ENCODE peak calls at places on chromosomes 13 and 19, in ten cellular contexts. J, H, F, P, Q, C, L, N, M and V are unnamed samples. For H3K36me3, the result is how much of the 10 kb centered on the place peaks cover.

GRCh38 chr13:34458756-34459462 is 483.2 kb upstream of the NBEA start:
- DNase-seq in J (no peak), H (no peak), F (no peak), P (no peak), Q (no peak), C (no peak), L (peak), N (no peak), M (no peak), V (peak)

GRCh38 chr13:34654682-34655081 is 287.4 kb upstream of the NBEA start:
- DNase-seq in J (no peak), H (no peak), F (no peak), P (no peak), Q (peak), C (no peak), L (no peak), N (no peak), M (no peak), V (no peak)

GRCh38 chr13:108944760-108945159 is 315.3 kb downstream of the MYO16 start:
- DNase-seq in J (no peak), H (no peak), F (no peak), P (no peak), Q (no peak), C (no peak), L (no peak), N (no peak), M (no peak), V (no peak)

GRCh38 chr13:80475718-80476117 is 134.8 kb upstream of the SPRY2 start:
- DNase-seq in J (no peak), H (no peak), F (no peak), P (no peak), Q (no peak), C (no peak), L (no peak), N (no peak), M (no peak), V (no peak)

GRCh38 chr13:51639171-51639570 is 54.9 kb downstream of the WDFY2 start:
- DNase-seq in J (no peak), H (no peak), F (no peak), P (no peak), Q (no peak), C (no peak), L (no peak), N (no peak), M (no peak), V (no peak)

GRCh38 chr13:43783820-43784219 is 3.0 kb downstream of the ENOX1 start:
- DNase-seq in J (no peak), H (no peak), F (no peak), P (no peak), Q (peak), C (no peak), L (no peak), N (no peak), M (no peak), V (no peak)

GRCh38 chr19:30695171-30695875 is 323.1 kb downstream of the ZNF536 start:
- DNase-seq in J (no peak), H (peak), F (no peak), P (no peak), Q (no peak), C (no peak), L (no peak), N (no peak), M (no peak), V (no peak)

GRCh38 chr13:74026753-74027152 is 107.5 kb downstream of the KLF12 start:
- DNase-seq in J (no peak), H (peak), F (peak), P (no peak), Q (no peak), C (no peak), L (no peak), N (no peak), M (no peak), V (no peak)

GRCh38 chr19:35206379-35206778 is 22.2 kb downstream of the FAM187B start:
- DNase-seq in J (no peak), H (peak), F (no peak), P (no peak), Q (no peak), C (no peak), L (no peak), N (no peak), M (no peak), V (no peak)

GRCh38 chr19:55447421-55448174 is 4.5 kb upstream of the SHISA7 start:
- DNase-seq in J (no peak), H (no peak), F (no peak), P (no peak), Q (no peak), C (no peak), L (no peak), N (no peak), M (no peak), V (no peak)

GRCh38 chr19:49056101-49056901 is 1.2 kb downstream of the CGB7 start:
- DNase-seq in J (peak), H (peak), F (peak), P (peak), Q (peak), C (peak), L (peak), N (peak), M (peak), V (peak)

GRCh38 chr13:41939403-41939802 is 21.5 kb downstream of the VWA8 start:
- DNase-seq in J (no peak), H (no peak), F (no peak), P (no peak), Q (no peak), C (no peak), L (no peak), N (no peak), M (no peak), V (no peak)

GRCh38 chr13:108113407-108113806 is 101.9 kb downstream of the LIG4 start:
- DNase-seq in J (no peak), H (no peak), F (no peak), P (no peak), Q (no peak), C (no peak), L (no peak), N (no peak), M (no peak), V (no peak)

GRCh38 chr19:33456845-33457220 is 64.8 kb downstream of the PEPD start:
- DNase-seq in J (peak), H (no peak), F (peak), P (no peak), Q (no peak), C (peak), L (peak), N (no peak), M (no peak), V (no peak)

GRCh38 chr13:110887955-110888333 is 26.9 kb downstream of the ANKRD10 start:
- DNase-seq in J (no peak), H (peak), F (no peak), P (no peak), Q (no peak), C (peak), L (no peak), N (no peak), M (no peak), V (no peak)

GRCh38 chr13:32911506-32911905 is 104.7 kb upstream of the KL start:
- DNase-seq in J (no peak), H (no peak), F (no peak), P (no peak), Q (peak), C (no peak), L (no peak), N (no peak), M (peak), V (no peak)

GRCh38 chr19:51136333-51136732 is 5.8 kb upstream of the SIGLEC7 start:
- DNase-seq in J (no peak), H (no peak), F (no peak), P (no peak), Q (no peak), C (no peak), L (no peak), N (no peak), M (no peak), V (no peak)

GRCh38 chr19:3514930-3515329 is 8.8 kb downstream of the FZR1 start:
- DNase-seq in J (no peak), H (no peak), F (no peak), P (peak), Q (no peak), C (no peak), L (no peak), N (no peak), M (no peak), V (no peak)

GRCh38 chr13:33799950-33800592 is 17.9 kb upstream of the RFC3 start:
- DNase-seq in J (no peak), H (no peak), F (no peak), P (no peak), Q (no peak), C (no peak), L (no peak), N (no peak), M (no peak), V (no peak)

GRCh38 chr13:75872970-75873369 is 236.8 kb downstream of the LMO7 start:
- DNase-seq in J (no peak), H (no peak), F (no peak), P (no peak), Q (no peak), C (no peak), L (no peak), N (no peak), M (no peak), V (no peak)

GRCh38 chr13:50448535-50448981 is 394.9 kb downstream of the DLEU7 start:
- DNase-seq in J (no peak), H (no peak), F (no peak), P (no peak), Q (no peak), C (no peak), L (no peak), N (no peak), M (no peak), V (no peak)

GRCh38 chr13:100875392-100876043 is 200.9 kb upstream of the TMTC4 start:
- DNase-seq in J (no peak), H (no peak), F (no peak), P (no peak), Q (no peak), C (no peak), L (no peak), N (no peak), M (no peak), V (no peak)

GRCh38 chr13:36555151-36555986 is 118.5 kb upstream of the SERTM1 start:
- DNase-seq in J (no peak), H (no peak), F (no peak), P (no peak), Q (no peak), C (no peak), L (no peak), N (no peak), M (no peak), V (no peak)

GRCh38 chr13:44300895-44301638 is 72.6 kb upstream of the SERP2 start:
- DNase-seq in J (no peak), H (no peak), F (no peak), P (no peak), Q (peak), C (no peak), L (peak), N (no peak), M (peak), V (peak)

GRCh38 chr13:67408823-67409222 is 178.7 kb upstream of the PCDH9 start:
- DNase-seq in J (no peak), H (no peak), F (no peak), P (no peak), Q (no peak), C (no peak), L (no peak), N (no peak), M (no peak), V (no peak)

DNA sequence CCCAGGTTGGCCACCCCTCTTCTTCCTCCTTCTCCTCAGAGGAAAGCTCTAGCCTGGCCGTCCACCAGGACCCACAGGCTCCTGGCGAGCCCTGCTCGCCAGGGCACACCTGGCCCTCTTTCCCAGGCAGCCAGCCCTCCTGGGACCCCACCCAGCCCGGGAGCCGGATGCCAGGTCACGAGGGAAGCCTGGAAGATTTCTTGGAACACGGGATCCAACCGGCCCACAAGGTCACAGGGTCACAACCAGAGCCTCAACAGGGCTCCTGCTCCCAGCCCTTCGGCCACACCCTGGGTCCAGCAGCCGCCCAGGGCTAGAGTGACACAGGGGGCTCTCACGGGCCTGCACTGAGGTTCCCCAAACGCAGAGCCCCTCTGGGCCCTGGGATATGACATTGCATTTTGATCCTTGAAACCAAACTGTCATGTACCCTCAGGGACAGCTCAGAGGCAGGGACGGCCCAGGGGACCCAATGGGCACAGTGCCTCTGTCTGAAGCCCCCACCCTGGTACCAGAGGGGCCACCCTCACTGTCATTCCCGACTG is 5.5 kb downstream of the MKNK2 start:
- DNase-seq in J (no peak), H (peak), F (peak), P (peak), Q (peak), C (no peak), L (no peak), N (no peak), M (no peak), V (no peak)
- TF ChIP-seq POLR2A in J (no peak), H (no peak), F (no peak), P (no peak), Q (peak), C (no peak), L (no peak), N (no peak), M (no peak), V (no peak)

GRCh38 chr19:13796301-13797057 is 1.2 kb downstream of the ZSWIM4 start:
- DNase-seq in J (no peak), H (peak), F (peak), P (no peak), Q (peak), C (peak), L (peak), N (peak), M (peak), V (peak)
- TF ChIP-seq CTCF in J (no peak), H (no peak), F (no peak), P (no peak), Q (no peak), C (peak), L (no peak), N (peak), M (no peak), V (no peak)

GRCh38 chr13:29516012-29516411 is 79.5 kb downstream of the SLC7A1 start:
- DNase-seq in J (no peak), H (no peak), F (no peak), P (no peak), Q (no peak), C (no peak), L (peak), N (no peak), M (no peak), V (no peak)

GRCh38 chr13:29515372-29515771 is 80.1 kb downstream of the SLC7A1 start:
- DNase-seq in J (no peak), H (no peak), F (no peak), P (no peak), Q (no peak), C (no peak), L (peak), N (no peak), M (no peak), V (no peak)

GRCh38 chr13:29514720-29515310 is 80.7 kb downstream of the SLC7A1 start:
- DNase-seq in J (no peak), H (no peak), F (peak), P (no peak), Q (no peak), C (no peak), L (no peak), N (no peak), M (no peak), V (no peak)

GRCh38 chr13:29513981-29514719 is 81.3 kb downstream of the SLC7A1 start:
- DNase-seq in J (no peak), H (no peak), F (peak), P (no peak), Q (no peak), C (no peak), L (no peak), N (no peak), M (no peak), V (no peak)

GRCh38 chr13:29516880-29517279 is 78.6 kb downstream of the SLC7A1 start:
- DNase-seq in J (no peak), H (no peak), F (no peak), P (no peak), Q (no peak), C (no peak), L (no peak), N (no peak), M (no peak), V (no peak)
- H3K36me3 ChIP-seq in J (under half), H (under half), F (half or more), P (under half), Q (under half), C (half or more), L (under half), N (half or more), M (under half), V (under half)

GRCh38 chr19:52637718-52638585 is at the start of gene ZNF83:
- DNase-seq in J (peak), H (peak), F (peak), P (peak), Q (peak), C (peak), L (peak), N (peak), M (peak), V (peak)
- TF ChIP-seq POLR2A in J (no peak), H (peak), F (no peak), P (no peak), Q (no peak), C (peak), L (peak), N (peak), M (peak), V (peak)

GRCh38 chr19:46371371-46371901 is 24.5 kb downstream of the PPP5C start:
- DNase-seq in J (peak), H (no peak), F (no peak), P (no peak), Q (no peak), C (no peak), L (no peak), N (no peak), M (no peak), V (no peak)
- TF ChIP-seq CTCF in J (no peak), H (peak), F (no peak), P (no peak), Q (no peak), C (no peak), L (no peak), N (no peak), M (no peak), V (no peak)

DNA sequence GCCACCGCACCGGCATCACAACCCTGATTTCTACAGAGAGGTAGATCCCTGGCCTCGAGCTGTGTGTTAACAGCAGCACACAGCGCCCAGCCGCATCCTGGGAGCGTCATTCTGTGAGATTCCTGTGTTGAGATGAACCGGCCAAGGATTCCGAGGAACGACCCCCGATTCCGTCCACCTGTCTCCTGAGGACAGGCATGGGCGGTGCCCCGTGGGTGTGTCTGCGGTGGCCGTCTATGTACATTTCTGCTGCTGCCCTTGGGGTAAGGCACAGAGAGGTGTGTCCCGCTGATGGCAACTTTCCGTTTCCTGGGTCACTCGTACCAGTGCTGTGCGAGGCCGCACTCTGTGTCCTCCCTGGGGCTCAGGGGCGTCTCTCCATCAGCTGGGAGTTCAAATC is 16.1 kb upstream of the F2RL3 start:
- DNase-seq in J (no peak), H (no peak), F (no peak), P (no peak), Q (no peak), C (peak), L (no peak), N (no peak), M (no peak), V (no peak)
- H3K36me3 ChIP-seq in J (under half), H (under half), F (half or more), P (half or more), Q (under half), C (half or more), L (under half), N (half or more), M (half or more), V (under half)

DNA sequence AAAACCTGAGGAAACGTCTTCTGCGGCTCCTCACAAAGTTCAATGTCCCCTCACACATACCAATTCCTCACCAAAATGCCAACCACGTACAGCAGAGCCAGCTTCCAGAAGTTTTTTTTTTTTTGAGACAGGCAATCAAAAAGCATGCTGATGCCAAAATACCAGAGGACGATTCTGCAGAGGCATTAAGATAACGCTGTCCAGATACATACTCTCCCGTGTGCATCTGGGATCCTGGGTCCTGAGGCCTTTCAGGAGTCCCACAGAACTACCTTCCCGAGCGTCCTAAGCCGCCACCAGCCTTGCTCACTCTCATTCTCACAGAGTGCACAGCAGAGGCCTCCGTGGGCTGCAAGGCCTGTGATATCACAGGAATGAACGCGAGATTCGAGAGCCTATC is 5.0 kb downstream of the DCUN1D2 start:
- DNase-seq in J (no peak), H (no peak), F (no peak), P (no peak), Q (no peak), C (peak), L (no peak), N (no peak), M (no peak), V (no peak)
- TF ChIP-seq POLR2A in J (no peak), H (no peak), F (no peak), P (no peak), Q (no peak), C (no peak), L (no peak), N (no peak), M (no peak), V (no peak)

DNA sequence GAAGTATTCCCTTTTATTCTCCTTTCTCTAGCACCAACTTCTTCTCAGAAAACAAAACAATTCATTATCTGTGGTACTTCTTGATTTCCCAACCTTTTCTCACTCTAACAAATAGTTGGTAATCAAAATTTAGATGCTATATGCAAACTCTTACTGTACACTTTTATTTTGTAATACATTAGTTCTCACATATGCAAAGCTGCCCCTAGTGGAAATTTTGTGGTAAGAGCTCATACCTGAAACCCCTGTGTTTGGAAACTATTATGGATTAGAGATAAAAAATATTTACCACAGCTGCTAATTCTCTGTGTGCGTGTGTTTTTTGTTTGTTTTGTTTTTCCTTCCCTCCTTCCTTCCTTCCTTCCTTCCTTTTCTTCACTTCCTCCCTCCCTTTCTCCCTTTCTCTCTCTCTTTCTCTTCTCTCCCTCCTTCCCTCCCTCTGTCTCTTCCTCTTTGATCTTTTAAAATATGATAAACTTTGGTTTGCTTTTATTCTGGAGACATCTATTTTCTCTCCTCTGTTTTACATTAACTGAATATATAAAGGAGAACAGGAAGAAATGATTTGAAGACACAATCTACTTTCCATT is 537.4 kb downstream of the SLITRK6 start:
- DNase-seq in J (no peak), H (no peak), F (no peak), P (no peak), Q (no peak), C (no peak), L (no peak), N (no peak), M (no peak), V (no peak)
- TF ChIP-seq CTCF in J (no peak), H (no peak), F (no peak), P (peak), Q (no peak), C (no peak), L (no peak), N (peak), M (peak), V (no peak)

GRCh38 chr13:54232700-54233099 is 1204.1 kb downstream of the OLFM4 start:
- DNase-seq in J (no peak), H (no peak), F (no peak), P (no peak), Q (no peak), C (no peak), L (no peak), N (no peak), M (no peak), V (no peak)

GRCh38 chr13:54226866-54227265 is 1198.3 kb downstream of the OLFM4 start:
- DNase-seq in J (no peak), H (no peak), F (no peak), P (no peak), Q (no peak), C (no peak), L (no peak), N (no peak), M (no peak), V (no peak)
- H3K36me3 ChIP-seq in J (under half), H (under half), F (under half), P (under half), Q (under half), C (under half), L (under half), N (under half), M (under half), V (under half)